ENCODE peak calls at places on chromosomes 11 and 22, in eight cellular contexts. S is HCT116, B is GM12878, E is SK-N-SH, H is HepG2, P is K562, V is endothelial cell of umbilical vein, U is H1. A is an unnamed sample.

GRCh38 chr11:72348250-72348649 is 86.1 kb downstream of the CLPB start:
- DNase-seq in S (no peak), B (no peak), E (no peak), H (no peak), P (no peak), V (no peak), U (no peak), A (no peak)

GRCh38 chr11:60775420-60775961 is 9.6 kb upstream of the MS4A10 start:
- DNase-seq in S (peak), B (peak), E (peak), H (peak), P (peak), V (peak), U (peak), A (peak)

GRCh38 chr11:66842896-66843775 is at the start of gene RCE1:
- DNase-seq in S (peak), B (peak), E (peak), H (peak), P (peak), V (peak), U (no peak), A (no peak)

GRCh38 chr11:4060182-4060923 is 34.2 kb upstream of the RRM1 start:
- DNase-seq in S (no peak), B (no peak), E (no peak), H (peak), P (no peak), V (no peak), U (no peak), A (no peak)

GRCh38 chr11:119509969-119510401 is 87.0 kb upstream of the THY1 start:
- DNase-seq in S (no peak), B (peak), E (no peak), H (no peak), P (peak), V (no peak), U (no peak), A (no peak)

GRCh38 chr11:47104337-47104950 is 72.2 kb downstream of the ARFGAP2 start:
- DNase-seq in S (no peak), B (no peak), E (no peak), H (no peak), P (no peak), V (no peak), U (peak), A (no peak)

GRCh38 chr22:49449811-49450386 is 377.8 kb downstream of the BRD1 start:
- DNase-seq in S (no peak), B (no peak), E (no peak), H (no peak), P (no peak), V (no peak), U (no peak), A (no peak)

GRCh38 chr22:24183321-24184031 is 2.2 kb downstream of the SUSD2 start:
- DNase-seq in S (no peak), B (no peak), E (no peak), H (no peak), P (no peak), V (no peak), U (no peak), A (no peak)

GRCh38 chr11:110467556-110467955 is 37.8 kb downstream of the FDX1 start:
- DNase-seq in S (no peak), B (no peak), E (no peak), H (peak), P (no peak), V (no peak), U (no peak), A (no peak)

GRCh38 chr11:108958446-108959123 is 293.7 kb downstream of the DDX10 start:
- DNase-seq in S (no peak), B (no peak), E (peak), H (no peak), P (peak), V (peak), U (no peak), A (no peak)

GRCh38 chr11:37817727-37818270 is 1219.8 kb upstream of the RAG2 start:
- DNase-seq in S (no peak), B (no peak), E (no peak), H (no peak), P (no peak), V (no peak), U (no peak), A (no peak)

GRCh38 chr11:10490398-10491232 is 35.6 kb downstream of the AMPD3 start:
- DNase-seq in S (peak), B (no peak), E (peak), H (peak), P (peak), V (peak), U (no peak), A (no peak)

GRCh38 chr11:124069429-124070401 is 28.6 kb upstream of the OR10G7 start:
- DNase-seq in S (peak), B (peak), E (peak), H (peak), P (peak), V (peak), U (peak), A (no peak)

GRCh38 chr11:77154381-77155081 is 26.5 kb downstream of the MYO7A start:
- DNase-seq in S (no peak), B (no peak), E (no peak), H (no peak), P (no peak), V (peak), U (no peak), A (no peak)

GRCh38 chr11:125874556-125875124 is 12.8 kb upstream of the HYLS1 start:
- DNase-seq in S (peak), B (no peak), E (peak), H (peak), P (peak), V (peak), U (no peak), A (no peak)

GRCh38 chr11:73173755-73174494 is 31.8 kb upstream of the FCHSD2 start:
- DNase-seq in S (no peak), B (no peak), E (no peak), H (peak), P (no peak), V (no peak), U (no peak), A (no peak)

GRCh38 chr11:115869780-115870431 is 365.7 kb upstream of the CADM1 start:
- DNase-seq in S (no peak), B (peak), E (peak), H (peak), P (peak), V (no peak), U (peak), A (no peak)

GRCh38 chr11:79507726-79508125 is 66.9 kb upstream of the TENM4 start:
- DNase-seq in S (no peak), B (no peak), E (no peak), H (no peak), P (no peak), V (no peak), U (no peak), A (no peak)

GRCh38 chr11:120135838-120136237 is 2.1 kb downstream of the TRIM29 start:
- DNase-seq in S (no peak), B (no peak), E (peak), H (no peak), P (no peak), V (no peak), U (no peak), A (no peak)

GRCh38 chr22:46023558-46023981 is 46.6 kb upstream of the WNT7B start:
- DNase-seq in S (no peak), B (no peak), E (no peak), H (no peak), P (no peak), V (peak), U (no peak), A (no peak)

GRCh38 chr22:42001706-42002105 is 3.1 kb downstream of the WBP2NL start:
- DNase-seq in S (no peak), B (no peak), E (no peak), H (no peak), P (no peak), V (no peak), U (no peak), A (no peak)

GRCh38 chr11:94650756-94651155 is 83.6 kb downstream of the PIWIL4 start:
- DNase-seq in S (no peak), B (no peak), E (no peak), H (no peak), P (no peak), V (no peak), U (no peak), A (no peak)

GRCh38 chr11:125280646-125281045 is 116.1 kb downstream of the PKNOX2 start:
- DNase-seq in S (no peak), B (no peak), E (no peak), H (no peak), P (no peak), V (no peak), U (no peak), A (no peak)

GRCh38 chr22:37887610-37888378 is 18.3 kb upstream of the MICALL1 start:
- DNase-seq in S (no peak), B (no peak), E (no peak), H (no peak), P (no peak), V (peak), U (no peak), A (no peak)

GRCh38 chr22:19877626-19878339 is 23.1 kb upstream of the GNB1L start:
- DNase-seq in S (no peak), B (no peak), E (no peak), H (no peak), P (no peak), V (no peak), U (no peak), A (no peak)

GRCh38 chr11:128026596-128026995 is 560.8 kb downstream of the ETS1 start:
- DNase-seq in S (no peak), B (no peak), E (no peak), H (no peak), P (no peak), V (peak), U (no peak), A (no peak)

GRCh38 chr11:70437111-70437784 is 38.9 kb downstream of the CTTN start:
- DNase-seq in S (no peak), B (peak), E (no peak), H (no peak), P (no peak), V (no peak), U (no peak), A (no peak)

GRCh38 chr11:133938166-133938565 is 18.6 kb downstream of the IGSF9B start:
- DNase-seq in S (no peak), B (no peak), E (no peak), H (no peak), P (no peak), V (no peak), U (no peak), A (no peak)

GRCh38 chr11:11967669-11968510 is 40.5 kb downstream of the DKK3 start:
- DNase-seq in S (no peak), B (no peak), E (no peak), H (no peak), P (no peak), V (no peak), U (no peak), A (no peak)

GRCh38 chr11:36376315-36376887 is 80.3 kb downstream of the PRR5L start:
- DNase-seq in S (no peak), B (no peak), E (peak), H (no peak), P (no peak), V (peak), U (no peak), A (no peak)

GRCh38 chr22:40694409-40694808 is 15.1 kb downstream of the MCHR1 start:
- DNase-seq in S (no peak), B (no peak), E (no peak), H (no peak), P (no peak), V (no peak), U (no peak), A (no peak)

GRCh38 chr11:67317365-67318238 is 14.3 kb downstream of the SSH3 start:
- DNase-seq in S (peak), B (peak), E (peak), H (peak), P (peak), V (peak), U (peak), A (peak)

GRCh38 chr11:3043315-3043871 is 13.8 kb downstream of the CARS1 start:
- DNase-seq in S (no peak), B (no peak), E (no peak), H (no peak), P (no peak), V (no peak), U (no peak), A (no peak)
- TF ChIP-seq POLR2AphosphoS5 in S (no peak), B (no peak), E (no peak), H (no peak), P (no peak), V (no peak), U (no peak), A (no peak)

GRCh38 chr11:46050065-46050464 is 71.2 kb downstream of the PHF21A start:
- DNase-seq in S (peak), B (no peak), E (no peak), H (peak), P (no peak), V (no peak), U (peak), A (peak)
- H3K9ac ChIP-seq in S (no peak), B (no peak), E (no peak), H (no peak), P (no peak), V (no peak), U (no peak), A (peak)

DNA sequence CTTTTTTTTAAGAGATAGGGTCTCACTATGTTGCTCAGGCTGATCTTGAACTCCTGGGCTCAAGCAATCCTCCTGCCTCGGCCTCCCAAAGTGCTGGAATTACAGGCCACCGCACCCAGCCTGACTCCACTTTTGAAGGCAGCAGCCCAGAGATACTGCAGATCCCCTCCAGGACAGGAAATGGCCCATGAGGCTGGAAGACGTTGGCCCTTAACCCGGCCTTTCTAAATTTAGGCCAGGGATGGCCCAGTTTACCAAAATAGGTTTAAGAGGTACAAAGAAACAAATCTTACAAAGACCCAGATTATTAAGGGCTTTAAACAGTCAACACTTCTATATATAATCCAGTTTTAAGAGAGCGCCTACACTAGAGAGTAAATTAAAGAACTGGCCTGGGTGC is 32.2 kb downstream of the CPT1A start:
- DNase-seq in S (no peak), B (no peak), E (no peak), H (no peak), P (no peak), V (no peak), U (no peak), A (no peak)
- TF ChIP-seq POLR2AphosphoS5 in S (no peak), B (no peak), E (no peak), H (no peak), P (no peak), V (no peak), U (no peak), A (no peak)

DNA sequence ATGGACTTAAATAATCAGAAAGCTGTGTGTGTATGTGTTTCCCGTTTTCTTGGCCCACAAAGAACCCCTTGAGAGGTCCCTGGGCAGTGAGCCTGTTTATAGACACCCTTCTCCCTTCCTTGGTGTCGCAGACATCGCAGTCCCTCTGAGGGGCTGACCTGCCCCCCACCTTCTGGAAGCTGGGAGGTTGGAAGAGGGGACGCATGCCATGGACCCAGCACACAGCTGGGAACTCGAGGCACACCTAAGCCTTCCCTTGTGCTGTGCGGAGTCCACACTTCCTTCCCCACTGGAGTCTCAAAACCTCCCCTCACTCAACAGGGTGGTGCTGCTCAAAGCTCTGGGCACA is 514 bp upstream of the APOBEC3B start:
- DNase-seq in S (no peak), B (no peak), E (no peak), H (no peak), P (no peak), V (no peak), U (no peak), A (no peak)
- H3K9ac ChIP-seq in S (peak), B (peak), E (no peak), H (no peak), P (peak), V (no peak), U (no peak), A (no peak)

GRCh38 chr22:44732017-44732561 is 20.3 kb upstream of the ARHGAP8 start:
- DNase-seq in S (no peak), B (no peak), E (peak), H (no peak), P (no peak), V (no peak), U (no peak), A (no peak)

GRCh38 chr22:44733426-44734106 is 18.8 kb upstream of the ARHGAP8 start:
- DNase-seq in S (no peak), B (no peak), E (peak), H (no peak), P (no peak), V (no peak), U (no peak), A (no peak)

GRCh38 chr22:44734278-44734677 is 18.1 kb upstream of the ARHGAP8 start:
- DNase-seq in S (no peak), B (no peak), E (peak), H (no peak), P (no peak), V (no peak), U (no peak), A (no peak)

GRCh38 chr22:44731357-44731970 is 20.9 kb upstream of the ARHGAP8 start:
- DNase-seq in S (no peak), B (no peak), E (peak), H (no peak), P (no peak), V (no peak), U (no peak), A (no peak)

DNA sequence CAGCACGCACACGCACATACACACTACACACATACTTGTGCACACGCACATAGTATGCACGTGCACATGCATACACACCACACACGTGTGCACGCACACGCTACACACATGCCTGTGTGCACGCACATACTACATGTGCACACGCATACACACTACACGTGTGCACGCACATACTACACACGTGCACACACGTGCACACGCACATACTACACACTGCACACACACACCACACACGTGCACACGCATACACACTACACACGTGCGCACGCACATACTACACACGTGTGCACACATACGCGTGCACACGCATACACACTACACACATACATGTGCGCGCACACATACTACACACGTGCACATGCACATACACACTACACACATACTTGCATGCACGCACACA is 19.7 kb upstream of the ARHGAP8 start:
- DNase-seq in S (no peak), B (no peak), E (no peak), H (no peak), P (no peak), V (no peak), U (no peak), A (no peak)
- TF ChIP-seq POLR2AphosphoS5 in S (no peak), B (no peak), E (no peak), H (no peak), P (no peak), V (no peak), U (no peak), A (no peak)